ENCODE peak calls at places on chromosome 2, in five cellular contexts. A is activated CD4-positive, alpha-beta T cell treated with anti-CD3 and anti-CD28 coated beads, Interleukin-2, amount 50 U/mL, for 1 hour; W is breast epithelium; R is LoVo; N is naive B cell. Y is an unnamed sample.

GRCh38 chr2:50385361-50385760 is 646.6 kb downstream of the NRXN1 start:
- DNase-seq in A (no peak), W (no peak), R (no peak), N (no peak), Y (no peak)

GRCh38 chr2:144430722-144431163 is 89.2 kb downstream of the ZEB2 start:
- DNase-seq in A (no peak), W (no peak), R (no peak), N (no peak), Y (no peak)

GRCh38 chr2:130353291-130354134 is 2.3 kb upstream of the PTPN18 start:
- DNase-seq in A (no peak), W (no peak), R (no peak), N (no peak), Y (no peak)

GRCh38 chr2:178195390-178196166 is 1.3 kb downstream of the OSBPL6 start:
- DNase-seq in A (no peak), W (no peak), R (no peak), N (no peak), Y (no peak)

GRCh38 chr2:70086838-70087702 is at the start of gene PCBP1:
- DNase-seq in A (peak), W (peak), R (peak), N (peak), Y (peak)

GRCh38 chr2:17736989-17737388 is 16.6 kb downstream of the SMC6 start:
- DNase-seq in A (no peak), W (no peak), R (no peak), N (no peak), Y (no peak)

GRCh38 chr2:26000561-26001211 is 18.4 kb upstream of the KIF3C start:
- DNase-seq in A (no peak), W (no peak), R (no peak), N (no peak), Y (peak)

GRCh38 chr2:104872034-104872865 is 18.3 kb downstream of the POU3F3 start:
- DNase-seq in A (no peak), W (no peak), R (no peak), N (no peak), Y (no peak)